ENCODE peak calls at places on chromosomes 7 and 10, in seven cellular contexts. R is H9, A is mesenchymal stem cell, N is neuronal stem cell, V is IMR-90, B is H1, P is mesendoderm. G is an unnamed sample.

GRCh38 chr7:48087349-48087748 is 1.7 kb upstream of the UPP1 start:
- DNase-seq in P (peak; percentile 55), A (peak; percentile 85), B (no peak), N (no peak), V (peak; percentile 86), R (no peak), G (no peak)

GRCh38 chr7:142716596-142716995 is 32.7 kb upstream of the PRSS1 start:
- DNase-seq in P (no peak), N (no peak), B (no peak), A (no peak), R (no peak), V (no peak), G (no peak)

GRCh38 chr10:98492763-98493162 is 46.0 kb upstream of the HPS1 start:
- DNase-seq in P (no peak), B (no peak), R (no peak), N (no peak), A (no peak), V (no peak), G (no peak)

GRCh38 chr10:43958964-43959363 is 310.3 kb upstream of the ZNF32 start:
- DNase-seq in P (no peak), A (no peak), N (no peak), V (no peak), B (no peak), R (no peak), G (no peak)

GRCh38 chr7:108114117-108114841 is 15.9 kb downstream of the LAMB4 start:
- DNase-seq in P (peak; percentile 81), R (peak; percentile 75), N (peak; percentile 15), V (no peak), A (no peak), B (peak; percentile 33), G (peak; percentile 22)

GRCh38 chr7:26958834-26959233 is 94.4 kb upstream of the SKAP2 start:
- DNase-seq in N (no peak), P (no peak), V (peak; percentile 94), A (peak; percentile 34), R (no peak), B (no peak), G (no peak)

GRCh38 chr7:155298288-155298833 is 683 bp downstream of the INSIG1 start:
- DNase-seq in N (no peak), A (no peak), R (no peak), P (peak; percentile 36), V (no peak), B (no peak), G (no peak)

GRCh38 chr10:82925547-82925946 is 1050.6 kb downstream of the NRG3 start:
- DNase-seq in B (no peak), V (no peak), A (peak; percentile 30), P (no peak), R (no peak), N (no peak), G (no peak)

GRCh38 chr7:65269150-65269856 is 104.4 kb upstream of the ZNF92 start:
- DNase-seq in N (peak; percentile 94), V (peak; percentile 58), P (peak; percentile 99), R (peak; percentile 96), A (peak; percentile 57), B (peak; percentile 88), G (peak; percentile 6)

GRCh38 chr7:6402741-6403140 is 45.0 kb downstream of the DAGLB start:
- DNase-seq in R (no peak), P (no peak), N (no peak), A (no peak), B (no peak), V (no peak), G (no peak)

GRCh38 chr7:152597514-152597913 is 78.4 kb downstream of the XRCC2 start:
- DNase-seq in P (no peak), B (no peak), N (no peak), V (no peak), R (no peak), A (no peak), G (no peak)

GRCh38 chr7:1741751-1742554 is 71.9 kb downstream of the ELFN1 start:
- DNase-seq in R (no peak), P (no peak), N (no peak), A (no peak), V (no peak), B (no peak), G (no peak)

GRCh38 chr10:77291596-77292505 is 345.8 kb downstream of the KCNMA1 start:
- DNase-seq in R (no peak), B (no peak), N (no peak), V (peak; percentile 40), P (peak; percentile 61), A (peak; percentile 58), G (peak; percentile 54)

GRCh38 chr7:157519798-157520244 is 183.0 kb downstream of the DNAJB6 start:
- DNase-seq in B (no peak), A (no peak), N (no peak), P (no peak), R (no peak), V (no peak), G (no peak)

GRCh38 chr10:24435374-24435773 is 226.4 kb downstream of the KIAA1217 start:
- DNase-seq in N (no peak), P (no peak), R (no peak), V (peak; percentile 85), B (no peak), A (peak; percentile 68), G (no peak)

GRCh38 chr7:91330378-91331295 is 66.4 kb downstream of the FZD1 start:
- DNase-seq in A (no peak), R (no peak), V (no peak), B (no peak), P (no peak), N (no peak), G (no peak)

GRCh38 chr7:27661776-27662489 is 750 bp downstream of the HIBADH start:
- DNase-seq in P (no peak), R (no peak), A (peak; percentile 45), B (no peak), N (no peak), V (peak; percentile 19), G (peak; percentile 17)

GRCh38 chr7:76513817-76514799 is 3.8 kb downstream of the UPK3B start:
- DNase-seq in A (no peak), B (no peak), R (peak; percentile 21), P (no peak), V (no peak), N (no peak), G (no peak)

GRCh38 chr7:39921505-39922250 is 28.4 kb upstream of the CDK13 start:
- DNase-seq in N (peak; percentile 11), R (no peak), B (no peak), V (no peak), P (peak; percentile 42), A (no peak), G (no peak)

DNA sequence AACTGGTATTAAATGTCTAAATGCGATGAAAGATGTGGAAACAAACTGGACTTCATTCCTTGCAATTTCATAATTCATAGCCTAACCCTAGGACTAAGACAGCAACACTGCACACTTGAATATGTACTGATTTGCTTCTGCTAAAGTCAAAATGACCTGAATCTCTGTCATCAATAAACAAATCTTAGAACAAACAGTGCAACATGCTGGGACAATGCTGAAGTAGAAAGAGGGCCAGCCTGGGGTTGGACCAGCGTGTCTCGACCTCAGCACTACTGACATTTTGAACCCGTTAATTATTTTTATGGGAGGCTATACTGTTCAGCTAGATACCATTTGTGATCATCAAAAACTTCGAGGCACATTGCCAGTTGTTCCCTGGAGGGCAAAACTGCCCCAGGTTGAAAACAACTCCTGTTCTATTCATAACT is 47.1 kb downstream of the MYOF start:
- DNase-seq in A (peak; percentile 21), B (no peak), P (no peak), N (no peak), R (no peak), V (no peak), G (peak; percentile 79)
- H3K4me1 ChIP-seq in A (peaks cover 22% of the 10 kb centered on the region), B (peaks cover 37% of the 10 kb centered on the region), P (peaks cover 21% of the 10 kb centered on the region), N (peaks cover 25% of the 10 kb centered on the region), R (peaks cover 13% of the 10 kb centered on the region), V (peaks cover 34% of the 10 kb centered on the region), G (peaks cover 25% of the 10 kb centered on the region)

DNA sequence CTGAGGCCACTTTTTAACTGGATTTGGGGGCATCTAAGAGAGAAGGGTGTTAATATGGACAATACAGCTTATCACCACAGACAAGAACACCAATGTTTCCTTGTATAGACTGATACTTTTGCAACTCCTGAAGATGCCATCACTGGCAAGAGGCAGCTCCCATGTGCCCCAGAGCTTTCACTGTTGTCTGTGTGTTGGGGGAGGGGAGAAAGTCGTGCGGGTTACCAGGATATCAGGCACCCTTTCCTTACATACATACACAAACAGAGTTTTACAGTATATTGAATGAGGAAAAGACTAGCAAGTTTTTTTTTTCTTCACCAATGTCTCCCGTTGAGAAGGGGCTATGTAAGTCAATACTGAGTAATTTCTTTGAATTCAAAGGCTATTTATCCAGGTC is 4.1 kb upstream of the DLX6 start:
- DNase-seq in A (no peak), R (peak; percentile 31), V (no peak), P (peak; percentile 50), N (peak; percentile 9), B (no peak), G (peak; percentile 47)
- H2BK120ac ChIP-seq in A (no peak overlapping the region), R (no peak overlapping the region), V (no peak overlapping the region), P (no peak overlapping the region), N (no peak overlapping the region), B (no peak overlapping the region), G (no peak overlapping the region)

GRCh38 chr10:79148452-79149344 is 79.9 kb downstream of the ZMIZ1 start:
- DNase-seq in N (no peak), B (no peak), V (peak; percentile 40), A (peak; percentile 30), P (no peak), R (no peak), G (no peak)
- H3K4me1 ChIP-seq in N (peaks cover 41% of the 10 kb centered on the region), B (peaks cover 27% of the 10 kb centered on the region), V (peaks cover 67% of the 10 kb centered on the region), A (peaks cover 88% of the 10 kb centered on the region), P (peaks cover 12% of the 10 kb centered on the region), R (peaks cover 9% of the 10 kb centered on the region), G (peaks cover 33% of the 10 kb centered on the region)

GRCh38 chr10:108755661-108756060 is 1167.7 kb downstream of the XPNPEP1 start:
- DNase-seq in A (no peak), R (no peak), N (no peak), B (no peak), P (no peak), V (no peak), G (no peak)
- H2BK120ac ChIP-seq in A (no peak overlapping the region), R (no peak overlapping the region), N (no peak overlapping the region), B (no peak overlapping the region), P (no peak overlapping the region), V (no peak overlapping the region), G (no peak overlapping the region)

GRCh38 chr7:122310119-122311021 is 5.8 kb upstream of the FEZF1 start:
- DNase-seq in V (no peak), A (peak; percentile 57), R (peak; percentile 87), P (peak; percentile 84), N (peak; percentile 75), B (no peak), G (no peak)

GRCh38 chr7:122311719-122312118 is 7.2 kb upstream of the FEZF1 start:
- DNase-seq in B (no peak), N (no peak), V (no peak), R (peak; percentile 52), P (peak; percentile 31), A (no peak), G (no peak)

GRCh38 chr7:122314284-122314683 is 9.7 kb upstream of the FEZF1 start:
- DNase-seq in N (no peak), P (no peak), V (no peak), R (no peak), A (no peak), B (no peak), G (no peak)

GRCh38 chr7:122312789-122313188 is 8.2 kb upstream of the FEZF1 start:
- DNase-seq in P (no peak), R (no peak), B (no peak), V (no peak), N (no peak), A (no peak), G (no peak)

GRCh38 chr7:122311280-122311679 is 6.7 kb upstream of the FEZF1 start:
- DNase-seq in P (peak; percentile 66), A (no peak), N (no peak), R (peak; percentile 64), B (no peak), V (no peak), G (no peak)
- H3K4me1 ChIP-seq in P (peaks cover 10% of the 10 kb centered on the region), A (peaks cover 19% of the 10 kb centered on the region), N (peaks cover 9% of the 10 kb centered on the region), R (peaks cover 9% of the 10 kb centered on the region), B (peaks cover 31% of the 10 kb centered on the region), V (no peaks in the 10 kb centered on the region), G (peaks cover 9% of the 10 kb centered on the region)

GRCh38 chr10:97333601-97334369 is 744 bp downstream of the FRAT2 start:
- DNase-seq in R (peak; percentile 56), N (no peak), B (no peak), P (peak; percentile 80), V (peak; percentile 45), A (peak; percentile 78), G (peak; percentile 58)
- H2BK120ac ChIP-seq in R (no peak overlapping the region), N (peak overlapping the region; percentile 73), B (no peak overlapping the region), P (no peak overlapping the region), V (no peak overlapping the region), A (peak overlapping the region; percentile 77), G (no peak overlapping the region)